ENCODE peak calls at places on chromosomes 7 and 10, in six cellular contexts. One of them, this sample, is unnamed. For H3K9me3, the result is how much of the 10 kb centered on the place peaks cover.

GRCh38 chr7:29955799-29956476 is 33.7 kb downstream of the SCRN1 start:
- DNase-seq in body of pancreas: no peak
- DNase-seq in colonic mucosa: no peak
- DNase-seq in heart right ventricle: no peak
- DNase-seq in A549: no peak
- DNase-seq in mammary epithelial cell: no peak
- DNase-seq in this sample: no peak

GRCh38 chr10:28179490-28180099 is 123.3 kb downstream of the MPP7 start:
- DNase-seq in body of pancreas: no peak
- DNase-seq in colonic mucosa: peak
- DNase-seq in heart right ventricle: peak
- DNase-seq in A549: peak
- DNase-seq in mammary epithelial cell: peak
- DNase-seq in this sample: peak

GRCh38 chr10:22874189-22874854 is 53.5 kb upstream of the ARMC3 start:
- DNase-seq in body of pancreas: no peak
- DNase-seq in colonic mucosa: no peak
- DNase-seq in heart right ventricle: no peak
- DNase-seq in A549: no peak
- DNase-seq in mammary epithelial cell: no peak
- DNase-seq in this sample: no peak

GRCh38 chr7:20513341-20513740 is 102.1 kb upstream of the ABCB5 start:
- DNase-seq in body of pancreas: no peak
- DNase-seq in colonic mucosa: no peak
- DNase-seq in heart right ventricle: no peak
- DNase-seq in A549: no peak
- DNase-seq in mammary epithelial cell: no peak
- DNase-seq in this sample: no peak

GRCh38 chr10:78623577-78624215 is 445.1 kb upstream of the ZMIZ1 start:
- DNase-seq in body of pancreas: no peak
- DNase-seq in colonic mucosa: no peak
- DNase-seq in heart right ventricle: no peak
- DNase-seq in A549: peak
- DNase-seq in mammary epithelial cell: peak
- DNase-seq in this sample: no peak

GRCh38 chr7:27339478-27339877 is 96.9 kb downstream of the EVX1 start:
- DNase-seq in body of pancreas: no peak
- DNase-seq in colonic mucosa: no peak
- DNase-seq in heart right ventricle: no peak
- DNase-seq in A549: no peak
- DNase-seq in mammary epithelial cell: no peak
- DNase-seq in this sample: no peak

GRCh38 chr10:90447836-90448235 is 410.0 kb downstream of the HTR7 start:
- DNase-seq in body of pancreas: no peak
- DNase-seq in colonic mucosa: no peak
- DNase-seq in heart right ventricle: no peak
- DNase-seq in A549: no peak
- DNase-seq in mammary epithelial cell: no peak
- DNase-seq in this sample: no peak

GRCh38 chr10:119355930-119356329 is 148.6 kb downstream of the GRK5 start:
- DNase-seq in body of pancreas: no peak
- DNase-seq in colonic mucosa: no peak
- DNase-seq in heart right ventricle: no peak
- DNase-seq in A549: peak
- DNase-seq in mammary epithelial cell: no peak
- DNase-seq in this sample: no peak

GRCh38 chr7:5701085-5701914 is 80.2 kb downstream of the RNF216 start:
- DNase-seq in body of pancreas: no peak
- DNase-seq in colonic mucosa: no peak
- DNase-seq in heart right ventricle: no peak
- DNase-seq in A549: no peak
- DNase-seq in mammary epithelial cell: peak
- DNase-seq in this sample: no peak

GRCh38 chr7:112444505-112444904 is 5.8 kb upstream of the IFRD1 start:
- DNase-seq in body of pancreas: no peak
- DNase-seq in colonic mucosa: no peak
- DNase-seq in heart right ventricle: no peak
- DNase-seq in A549: no peak
- DNase-seq in mammary epithelial cell: no peak
- DNase-seq in this sample: no peak

GRCh38 chr10:124611738-124612137 is 132.4 kb downstream of the FAM53B start:
- DNase-seq in body of pancreas: no peak
- DNase-seq in colonic mucosa: no peak
- DNase-seq in heart right ventricle: no peak
- DNase-seq in A549: no peak
- DNase-seq in mammary epithelial cell: no peak
- DNase-seq in this sample: no peak

GRCh38 chr10:61760943-61761824 is 98.5 kb downstream of the CABCOCO1 start:
- DNase-seq in body of pancreas: no peak
- DNase-seq in colonic mucosa: no peak
- DNase-seq in heart right ventricle: no peak
- DNase-seq in A549: no peak
- DNase-seq in mammary epithelial cell: peak
- DNase-seq in this sample: no peak

GRCh38 chr7:25407932-25408480 is 179.7 kb upstream of the NPVF start:
- DNase-seq in body of pancreas: no peak
- DNase-seq in colonic mucosa: no peak
- DNase-seq in heart right ventricle: no peak
- DNase-seq in A549: no peak
- DNase-seq in mammary epithelial cell: no peak
- DNase-seq in this sample: peak
- TF ChIP-seq CTCF in body of pancreas: no peak
- TF ChIP-seq CTCF in colonic mucosa: no peak
- TF ChIP-seq CTCF in heart right ventricle: no peak
- TF ChIP-seq CTCF in A549: no peak
- TF ChIP-seq CTCF in mammary epithelial cell: no peak
- TF ChIP-seq CTCF in this sample: no peak

GRCh38 chr7:158084555-158084954 is 503.1 kb downstream of the PTPRN2 start:
- DNase-seq in body of pancreas: no peak
- DNase-seq in colonic mucosa: no peak
- DNase-seq in heart right ventricle: no peak
- DNase-seq in A549: no peak
- DNase-seq in mammary epithelial cell: no peak
- DNase-seq in this sample: no peak
- H3K9me3 ChIP-seq in body of pancreas: under half
- H3K9me3 ChIP-seq in colonic mucosa: under half
- H3K9me3 ChIP-seq in heart right ventricle: under half
- H3K9me3 ChIP-seq in A549: under half
- H3K9me3 ChIP-seq in mammary epithelial cell: under half
- H3K9me3 ChIP-seq in this sample: under half

GRCh38 chr7:121334875-121335648 is 6.3 kb downstream of the WNT16 start:
- DNase-seq in body of pancreas: no peak
- DNase-seq in colonic mucosa: no peak
- DNase-seq in heart right ventricle: no peak
- DNase-seq in A549: no peak
- DNase-seq in mammary epithelial cell: no peak
- DNase-seq in this sample: no peak

GRCh38 chr7:121334376-121334775 is 5.6 kb downstream of the WNT16 start:
- DNase-seq in body of pancreas: no peak
- DNase-seq in colonic mucosa: no peak
- DNase-seq in heart right ventricle: no peak
- DNase-seq in A549: no peak
- DNase-seq in mammary epithelial cell: no peak
- DNase-seq in this sample: no peak

GRCh38 chr7:121336579-121336978 is 7.8 kb downstream of the WNT16 start:
- DNase-seq in body of pancreas: no peak
- DNase-seq in colonic mucosa: no peak
- DNase-seq in heart right ventricle: no peak
- DNase-seq in A549: no peak
- DNase-seq in mammary epithelial cell: no peak
- DNase-seq in this sample: no peak

GRCh38 chr7:121339082-121339481 is 10.3 kb downstream of the WNT16 start:
- DNase-seq in body of pancreas: no peak
- DNase-seq in colonic mucosa: no peak
- DNase-seq in heart right ventricle: no peak
- DNase-seq in A549: no peak
- DNase-seq in mammary epithelial cell: no peak
- DNase-seq in this sample: no peak

DNA sequence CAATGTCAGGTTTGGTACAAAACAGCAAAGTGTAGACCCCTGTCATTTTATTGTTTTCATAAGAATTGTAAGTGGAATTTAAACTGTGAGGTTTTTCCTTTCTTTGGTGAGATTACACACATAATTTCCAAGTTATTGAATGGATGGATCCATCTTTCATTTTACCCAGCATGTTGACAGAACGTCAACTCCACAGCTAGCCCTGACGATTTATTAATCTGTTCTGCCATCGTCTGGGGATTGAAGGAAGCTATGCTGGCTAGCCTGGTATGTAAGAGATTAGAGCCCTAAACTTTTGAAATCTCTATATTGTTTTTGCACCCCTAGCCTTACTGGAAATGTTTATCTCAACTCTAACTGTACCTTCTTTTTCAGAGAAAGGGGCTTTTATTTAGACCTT is 8.6 kb downstream of the WNT16 start:
- DNase-seq in body of pancreas: no peak
- DNase-seq in colonic mucosa: no peak
- DNase-seq in heart right ventricle: no peak
- DNase-seq in A549: no peak
- DNase-seq in mammary epithelial cell: no peak
- DNase-seq in this sample: no peak
- TF ChIP-seq CTCF in body of pancreas: peak
- TF ChIP-seq CTCF in colonic mucosa: no peak
- TF ChIP-seq CTCF in heart right ventricle: no peak
- TF ChIP-seq CTCF in A549: peak
- TF ChIP-seq CTCF in mammary epithelial cell: no peak
- TF ChIP-seq CTCF in this sample: no peak

GRCh38 chr7:68917041-68917651 is 681.1 kb upstream of the AUTS2 start:
- DNase-seq in body of pancreas: no peak
- DNase-seq in colonic mucosa: no peak
- DNase-seq in heart right ventricle: no peak
- DNase-seq in A549: no peak
- DNase-seq in mammary epithelial cell: no peak
- DNase-seq in this sample: no peak
- H3K9me3 ChIP-seq in body of pancreas: under half
- H3K9me3 ChIP-seq in colonic mucosa: under half
- H3K9me3 ChIP-seq in heart right ventricle: under half
- H3K9me3 ChIP-seq in A549: under half
- H3K9me3 ChIP-seq in mammary epithelial cell: under half
- H3K9me3 ChIP-seq in this sample: under half

GRCh38 chr10:27022048-27022447 is 78.2 kb downstream of the ANKRD26 start:
- DNase-seq in body of pancreas: no peak
- DNase-seq in colonic mucosa: no peak
- DNase-seq in heart right ventricle: no peak
- DNase-seq in A549: no peak
- DNase-seq in mammary epithelial cell: no peak
- DNase-seq in this sample: no peak
- TF ChIP-seq CTCF in body of pancreas: no peak
- TF ChIP-seq CTCF in colonic mucosa: no peak
- TF ChIP-seq CTCF in heart right ventricle: no peak
- TF ChIP-seq CTCF in A549: no peak
- TF ChIP-seq CTCF in mammary epithelial cell: no peak
- TF ChIP-seq CTCF in this sample: no peak

GRCh38 chr7:157757211-157757610 is 420.4 kb downstream of the DNAJB6 start:
- DNase-seq in body of pancreas: no peak
- DNase-seq in colonic mucosa: no peak
- DNase-seq in heart right ventricle: no peak
- DNase-seq in A549: no peak
- DNase-seq in mammary epithelial cell: no peak
- DNase-seq in this sample: no peak
- H3K9me3 ChIP-seq in body of pancreas: under half
- H3K9me3 ChIP-seq in colonic mucosa: under half
- H3K9me3 ChIP-seq in heart right ventricle: under half
- H3K9me3 ChIP-seq in A549: under half
- H3K9me3 ChIP-seq in mammary epithelial cell: under half
- H3K9me3 ChIP-seq in this sample: under half

This sample was measured in uterus.